ENCODE peak calls at places on chromosome 11, in five cellular contexts. One of them, this sample, is unnamed.

GRCh38 chr11:89161949-89162348 is 15.7 kb upstream of the TYR start:
- DNase-seq in activated CD4-positive, alpha-beta T cell treated with anti-CD3 and anti-CD28 coated beads, Interleukin-2, amount 50 U/mL, for 1 hour: no peak
- DNase-seq in stimulated activated CD4-positive, alpha-beta T cell treated with anti-CD3 and anti-CD28 coated beads, TNF-alpha, amount 100 ng/mL, for 4 hours: no peak
- DNase-seq in COR-L47: no peak
- DNase-seq in stimulated activated naive CD8-positive, alpha-beta T cell treated with anti-CD3 and anti-CD28 coated beads, Interleukin-15, amount 100 ng/mL, for 72 hours: no peak
- DNase-seq in this sample: no peak

GRCh38 chr11:15910761-15911160 is 445.6 kb downstream of the SOX6 start:
- DNase-seq in activated CD4-positive, alpha-beta T cell treated with anti-CD3 and anti-CD28 coated beads, Interleukin-2, amount 50 U/mL, for 1 hour: no peak
- DNase-seq in stimulated activated CD4-positive, alpha-beta T cell treated with anti-CD3 and anti-CD28 coated beads, TNF-alpha, amount 100 ng/mL, for 4 hours: no peak
- DNase-seq in COR-L47: no peak
- DNase-seq in stimulated activated naive CD8-positive, alpha-beta T cell treated with anti-CD3 and anti-CD28 coated beads, Interleukin-15, amount 100 ng/mL, for 72 hours: no peak
- DNase-seq in this sample: no peak

GRCh38 chr11:57116654-57117053 is 65.1 kb upstream of the LRRC55 start:
- DNase-seq in activated CD4-positive, alpha-beta T cell treated with anti-CD3 and anti-CD28 coated beads, Interleukin-2, amount 50 U/mL, for 1 hour: no peak
- DNase-seq in stimulated activated CD4-positive, alpha-beta T cell treated with anti-CD3 and anti-CD28 coated beads, TNF-alpha, amount 100 ng/mL, for 4 hours: no peak
- DNase-seq in COR-L47: no peak
- DNase-seq in stimulated activated naive CD8-positive, alpha-beta T cell treated with anti-CD3 and anti-CD28 coated beads, Interleukin-15, amount 100 ng/mL, for 72 hours: peak
- DNase-seq in this sample: peak

GRCh38 chr11:121889931-121890330 is 226.1 kb downstream of the BLID start:
- DNase-seq in activated CD4-positive, alpha-beta T cell treated with anti-CD3 and anti-CD28 coated beads, Interleukin-2, amount 50 U/mL, for 1 hour: no peak
- DNase-seq in stimulated activated CD4-positive, alpha-beta T cell treated with anti-CD3 and anti-CD28 coated beads, TNF-alpha, amount 100 ng/mL, for 4 hours: no peak
- DNase-seq in COR-L47: no peak
- DNase-seq in stimulated activated naive CD8-positive, alpha-beta T cell treated with anti-CD3 and anti-CD28 coated beads, Interleukin-15, amount 100 ng/mL, for 72 hours: no peak
- DNase-seq in this sample: no peak

GRCh38 chr11:47285969-47286770 is 16.2 kb downstream of the MADD start:
- DNase-seq in activated CD4-positive, alpha-beta T cell treated with anti-CD3 and anti-CD28 coated beads, Interleukin-2, amount 50 U/mL, for 1 hour: no peak
- DNase-seq in stimulated activated CD4-positive, alpha-beta T cell treated with anti-CD3 and anti-CD28 coated beads, TNF-alpha, amount 100 ng/mL, for 4 hours: no peak
- DNase-seq in COR-L47: no peak
- DNase-seq in stimulated activated naive CD8-positive, alpha-beta T cell treated with anti-CD3 and anti-CD28 coated beads, Interleukin-15, amount 100 ng/mL, for 72 hours: no peak
- DNase-seq in this sample: no peak

GRCh38 chr11:64969209-64969608 is 2.7 kb downstream of the MAJIN start:
- DNase-seq in activated CD4-positive, alpha-beta T cell treated with anti-CD3 and anti-CD28 coated beads, Interleukin-2, amount 50 U/mL, for 1 hour: no peak
- DNase-seq in stimulated activated CD4-positive, alpha-beta T cell treated with anti-CD3 and anti-CD28 coated beads, TNF-alpha, amount 100 ng/mL, for 4 hours: no peak
- DNase-seq in COR-L47: no peak
- DNase-seq in stimulated activated naive CD8-positive, alpha-beta T cell treated with anti-CD3 and anti-CD28 coated beads, Interleukin-15, amount 100 ng/mL, for 72 hours: no peak
- DNase-seq in this sample: peak

GRCh38 chr11:58586998-58587397 is 8.1 kb downstream of the ZFP91 start:
- DNase-seq in activated CD4-positive, alpha-beta T cell treated with anti-CD3 and anti-CD28 coated beads, Interleukin-2, amount 50 U/mL, for 1 hour: no peak
- DNase-seq in stimulated activated CD4-positive, alpha-beta T cell treated with anti-CD3 and anti-CD28 coated beads, TNF-alpha, amount 100 ng/mL, for 4 hours: no peak
- DNase-seq in COR-L47: no peak
- DNase-seq in stimulated activated naive CD8-positive, alpha-beta T cell treated with anti-CD3 and anti-CD28 coated beads, Interleukin-15, amount 100 ng/mL, for 72 hours: no peak
- DNase-seq in this sample: no peak

GRCh38 chr11:77111946-77112345 is 9.3 kb downstream of the OMP start:
- DNase-seq in activated CD4-positive, alpha-beta T cell treated with anti-CD3 and anti-CD28 coated beads, Interleukin-2, amount 50 U/mL, for 1 hour: no peak
- DNase-seq in stimulated activated CD4-positive, alpha-beta T cell treated with anti-CD3 and anti-CD28 coated beads, TNF-alpha, amount 100 ng/mL, for 4 hours: no peak
- DNase-seq in COR-L47: no peak
- DNase-seq in stimulated activated naive CD8-positive, alpha-beta T cell treated with anti-CD3 and anti-CD28 coated beads, Interleukin-15, amount 100 ng/mL, for 72 hours: no peak
- DNase-seq in this sample: no peak